ENCODE peak calls at places on chromosomes 13 and 19, in seven cellular contexts. E, V, Q, P, W, U and M are unnamed samples.

GRCh38 chr19:4057913-4058695 is 8.6 kb downstream of the ZBTB7A start:
- DNase-seq in U (peak), W (peak), P (peak), V (peak), Q (peak), E (no peak), M (no peak)

GRCh38 chr13:23671367-23671766 is 101.2 kb downstream of the TNFRSF19 start:
- DNase-seq in Q (no peak), U (no peak), V (no peak), W (no peak), P (no peak), E (no peak), M (no peak)

GRCh38 chr13:64332048-64332447 is 2898.1 kb downstream of the PCDH9 start:
- DNase-seq in Q (no peak), U (no peak), E (no peak), W (no peak), P (no peak), V (no peak), M (no peak)

GRCh38 chr13:76067850-76068249 is 431.7 kb downstream of the LMO7 start:
- DNase-seq in U (no peak), P (no peak), V (no peak), W (no peak), Q (no peak), E (no peak), M (no peak)

GRCh38 chr13:66657165-66657895 is 572.8 kb downstream of the PCDH9 start:
- DNase-seq in U (peak), W (no peak), E (peak), V (peak), P (peak), Q (peak), M (no peak)

GRCh38 chr19:15926484-15926883 is 7.8 kb downstream of the CYP4F11 start:
- DNase-seq in Q (peak), P (no peak), E (no peak), V (no peak), W (no peak), U (no peak), M (no peak)

GRCh38 chr19:3981736-3982681 is 3.3 kb downstream of the EEF2 start:
- DNase-seq in Q (no peak), U (no peak), V (no peak), E (no peak), W (no peak), P (no peak), M (no peak)

GRCh38 chr13:99386495-99386894 is 79.3 kb upstream of the GPR183 start:
- DNase-seq in U (no peak), V (no peak), E (no peak), P (no peak), W (no peak), Q (no peak), M (no peak)

GRCh38 chr13:65943024-65943423 is 1287.1 kb downstream of the PCDH9 start:
- DNase-seq in U (no peak), P (no peak), E (no peak), V (no peak), Q (no peak), W (no peak), M (no peak)

GRCh38 chr13:30486230-30487074 is 20.7 kb upstream of the HMGB1 start:
- DNase-seq in V (peak), U (no peak), W (no peak), E (no peak), P (peak), Q (no peak), M (no peak)

GRCh38 chr19:51978882-51979281 is 7.8 kb downstream of the ZNF350 start:
- DNase-seq in P (no peak), W (no peak), E (no peak), Q (no peak), V (no peak), U (no peak), M (no peak)

GRCh38 chr19:11657307-11657706 is 60.0 kb downstream of the ZNF627 start:
- DNase-seq in Q (no peak), U (no peak), W (no peak), P (no peak), V (no peak), E (no peak), M (no peak)

GRCh38 chr13:28411859-28412353 is 83.0 kb downstream of the FLT1 start:
- DNase-seq in P (no peak), Q (no peak), U (no peak), W (no peak), V (no peak), E (no peak), M (no peak)

GRCh38 chr19:54388001-54388802 is 23.5 kb upstream of the LAIR1 start:
- DNase-seq in P (no peak), W (peak), U (no peak), Q (no peak), E (no peak), V (peak), M (peak)

GRCh38 chr19:13095934-13096890 is 6.4 kb downstream of the LYL1 start:
- DNase-seq in U (no peak), P (no peak), Q (peak), W (no peak), E (no peak), V (no peak), M (no peak)
- TF ChIP-seq CTCF in U (no peak), P (peak), Q (peak), W (peak), E (peak), V (peak), M (no peak)

DNA sequence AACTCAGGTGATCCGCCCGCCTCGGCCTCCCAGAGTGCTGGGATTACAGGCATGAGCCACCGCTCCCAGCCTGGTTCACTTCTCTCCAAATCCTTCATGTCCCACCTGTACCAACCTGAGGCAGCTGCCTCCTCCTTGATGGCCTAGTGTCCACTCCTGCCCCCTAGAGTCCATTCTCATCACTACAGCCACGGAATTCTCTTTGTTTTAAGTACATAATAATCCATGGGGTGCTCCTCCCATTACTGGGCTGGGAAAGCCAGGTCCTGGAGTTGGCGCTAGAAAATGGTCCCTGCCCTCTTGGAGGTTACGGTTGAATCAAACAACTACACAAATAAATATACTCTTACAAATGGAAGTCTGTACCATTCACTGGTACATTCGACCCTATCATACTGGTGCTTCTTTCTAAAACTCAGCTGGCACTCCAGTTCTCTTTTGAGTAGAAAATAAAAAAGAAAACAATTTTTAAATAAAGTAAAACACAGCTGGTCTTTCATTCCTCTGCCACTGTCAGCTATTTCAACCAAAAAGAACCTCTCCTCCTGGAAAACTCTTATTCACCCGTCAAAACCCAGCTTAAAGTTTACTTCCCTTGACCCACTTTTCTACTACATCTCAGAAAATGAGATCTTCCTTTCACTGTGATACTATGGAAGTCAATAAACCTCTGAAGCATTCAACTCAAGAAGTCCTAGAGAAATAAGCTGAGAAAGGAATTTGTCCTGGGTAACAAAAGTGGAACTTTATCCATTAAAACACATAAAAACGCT is 22.4 kb upstream of the ARHGEF18 start:
- DNase-seq in E (peak), W (peak), U (no peak), V (no peak), P (peak), Q (no peak), M (peak)
- TF ChIP-seq CTCF in E (peak), W (peak), U (peak), V (peak), P (peak), Q (peak), M (peak)

GRCh38 chr13:77513719-77514335 is 21.7 kb upstream of the SCEL start:
- DNase-seq in W (no peak), U (no peak), V (no peak), E (no peak), P (no peak), Q (no peak), M (no peak)
- TF ChIP-seq CTCF in W (no peak), U (no peak), V (no peak), E (no peak), P (no peak), Q (no peak), M (no peak)

GRCh38 chr13:43911871-43912270 is 32.2 kb downstream of the LACC1 start:
- DNase-seq in P (no peak), V (no peak), E (no peak), W (no peak), U (no peak), Q (no peak), M (no peak)

GRCh38 chr13:43911283-43911682 is 31.6 kb downstream of the LACC1 start:
- DNase-seq in U (no peak), P (no peak), V (no peak), Q (no peak), E (no peak), W (no peak), M (no peak)

GRCh38 chr13:43905435-43906031 is 25.8 kb downstream of the LACC1 start:
- DNase-seq in E (peak), V (no peak), W (no peak), Q (no peak), U (no peak), P (peak), M (peak)

DNA sequence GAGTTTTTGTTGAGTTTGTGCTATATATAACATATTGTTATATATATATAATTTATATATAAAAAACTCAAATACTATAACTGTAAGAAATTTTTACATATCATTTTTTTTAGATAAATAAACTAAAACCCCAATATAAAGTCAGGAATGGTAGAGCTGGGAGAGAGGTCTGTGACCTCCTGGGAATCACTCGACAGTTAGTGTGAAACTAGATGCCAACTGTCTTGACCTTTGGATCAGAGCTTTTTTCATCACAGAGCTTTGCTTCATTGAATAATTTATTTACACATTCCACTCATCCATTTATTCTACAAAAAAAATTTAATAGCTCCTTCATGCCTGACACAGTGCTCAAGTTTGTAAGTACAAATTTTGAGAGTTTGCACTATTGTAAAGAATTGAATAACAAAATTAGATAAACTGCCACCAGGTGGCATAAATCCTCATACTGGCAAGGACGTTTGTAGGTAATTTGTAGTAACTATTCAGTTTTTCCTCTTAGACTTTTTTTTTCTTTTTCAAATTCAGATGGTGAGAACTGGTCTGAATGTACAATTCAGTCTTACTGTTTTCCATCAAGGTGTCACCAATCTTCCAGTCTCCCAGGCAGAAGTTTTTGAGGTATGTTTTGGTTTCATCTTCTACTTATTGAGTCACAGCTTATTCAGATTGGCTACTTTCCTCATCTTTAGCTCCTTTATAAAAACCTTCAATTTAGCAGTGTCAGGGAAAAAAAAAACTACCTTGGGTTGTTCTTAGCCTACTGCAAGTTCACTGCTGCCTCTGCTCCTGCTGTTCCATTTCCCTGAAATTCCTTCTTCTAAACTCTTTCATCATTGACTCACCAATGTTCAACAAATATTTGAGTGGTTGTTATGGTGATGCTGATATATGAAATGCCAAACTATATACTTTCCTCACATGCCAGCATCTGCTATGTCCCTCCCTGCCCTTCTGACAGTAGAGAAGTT is 28.7 kb downstream of the LACC1 start:
- DNase-seq in P (peak), W (no peak), U (no peak), Q (no peak), E (peak), V (no peak), M (peak)
- TF ChIP-seq CTCF in P (peak), W (peak), U (peak), Q (peak), E (peak), V (peak), M (peak)

DNA sequence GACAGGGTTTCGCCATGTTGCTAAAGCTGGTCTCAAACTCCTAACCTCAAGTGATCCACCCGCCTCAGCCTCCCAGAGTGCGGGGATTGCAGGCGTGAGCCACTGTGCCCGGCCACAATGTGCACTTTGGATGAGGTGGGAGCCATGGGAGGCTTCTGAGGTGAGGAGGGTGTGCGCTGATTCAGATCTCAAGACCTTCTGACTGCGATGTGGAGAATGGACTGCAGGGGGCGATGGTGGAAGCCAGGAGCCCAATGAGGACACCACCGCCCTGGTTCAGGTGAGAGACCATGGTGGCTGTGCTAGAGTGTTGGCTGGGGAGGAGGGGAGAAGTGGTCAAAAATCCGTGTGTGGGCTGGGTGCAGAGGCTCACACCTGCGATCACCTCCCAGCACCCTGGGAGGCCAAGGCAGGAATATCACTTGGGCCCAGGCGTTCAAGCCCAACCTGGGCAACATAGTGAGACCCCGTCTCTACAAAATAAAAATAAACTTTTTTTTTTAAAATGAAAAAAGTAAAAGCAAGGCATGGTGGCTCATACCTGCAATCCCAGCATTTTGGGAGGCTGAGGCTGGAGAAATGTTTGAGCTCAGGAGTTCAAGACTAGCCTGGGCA is 5.6 kb downstream of the INAFM1 start:
- DNase-seq in V (no peak), Q (no peak), U (no peak), W (no peak), E (no peak), P (peak), M (no peak)
- TF ChIP-seq CTCF in V (peak), Q (peak), U (peak), W (peak), E (peak), P (peak), M (peak)

DNA sequence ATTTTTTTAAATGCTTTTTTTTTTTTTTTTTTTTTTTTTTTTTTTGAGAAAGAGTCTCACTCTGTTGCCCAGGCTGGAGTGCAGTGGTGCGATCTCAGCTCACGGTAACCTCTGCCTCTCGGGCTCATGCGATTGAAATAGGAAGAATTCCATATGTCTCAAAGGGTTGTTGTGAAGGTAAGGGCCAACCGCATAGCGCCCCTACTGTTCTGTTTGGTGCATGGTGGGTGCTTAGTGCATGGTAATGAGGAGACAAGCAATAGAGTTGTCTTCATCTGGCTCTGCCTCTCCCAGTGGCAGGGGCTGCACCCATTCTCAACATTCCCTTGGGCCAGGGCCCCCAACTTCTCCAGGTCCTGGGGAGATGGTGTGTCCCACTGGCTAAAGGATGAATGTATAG is 68.7 kb downstream of the RASL11A start:
- DNase-seq in V (no peak), E (no peak), W (peak), P (peak), Q (no peak), U (no peak), M (peak)
- TF ChIP-seq CTCF in V (peak), E (peak), W (peak), P (peak), Q (peak), U (peak), M (peak)